ENCODE peak calls at places on chromosomes 16 and 17, in six cellular contexts. L is neural progenitor cell, Z is hepatocyte, Y is stomach, G is endodermal cell, K is fibroblast of lung. H is an unnamed sample.

GRCh38 chr16:30472328-30472942 is at the start of gene ITGAL:
- DNase-seq in K (no peak), G (no peak), Z (no peak), L (no peak), Y (peak; percentile 56), H (peak; percentile 81)

GRCh38 chr17:14228903-14229302 is 7.8 kb downstream of the CDRT15 start:
- DNase-seq in Z (no peak), Y (no peak), K (no peak), L (no peak), G (no peak), H (no peak)

GRCh38 chr17:27155866-27156265 is 138.0 kb upstream of the WSB1 start:
- DNase-seq in G (no peak), K (no peak), L (no peak), Z (no peak), Y (no peak), H (peak; percentile 4)

GRCh38 chr17:82399601-82400101 is 18.5 kb upstream of the HEXD start:
- DNase-seq in K (no peak), L (no peak), Y (no peak), G (no peak), Z (no peak), H (no peak)

GRCh38 chr16:14423344-14423743 is 206.7 kb downstream of the PARN start:
- DNase-seq in Z (no peak), K (peak; percentile 20), Y (no peak), G (no peak), L (no peak), H (no peak)

GRCh38 chr17:1787301-1787902 is 25.5 kb downstream of the SERPINF1 start:
- DNase-seq in G (no peak), K (peak; percentile 95), Y (peak; percentile 43), L (no peak), Z (peak; percentile 91), H (no peak)

GRCh38 chr16:30615358-30616076 is 5.3 kb upstream of the ZNF689 start:
- DNase-seq in L (peak; percentile 81), G (peak; percentile 96), K (no peak), Y (peak; percentile 79), Z (peak; percentile 45), H (peak; percentile 58)

GRCh38 chr16:77574867-77575619 is 140.2 kb upstream of the ADAMTS18 start:
- DNase-seq in K (no peak), L (no peak), G (no peak), Y (no peak), Z (peak; percentile 32), H (no peak)

GRCh38 chr17:53032861-53033271 is 789.9 kb upstream of the KIF2B start:
- DNase-seq in Y (no peak), G (peak; percentile 91), K (peak; percentile 12), L (peak; percentile 87), Z (peak; percentile 89), H (no peak)

GRCh38 chr16:15532825-15533224 is 98.4 kb downstream of the BMERB1 start:
- DNase-seq in Y (no peak), G (no peak), Z (no peak), K (no peak), L (no peak), H (no peak)

GRCh38 chr17:81518785-81519283 is 6.2 kb upstream of the ACTG1 start:
- DNase-seq in L (peak; percentile 48), Z (peak; percentile 81), K (no peak), G (peak; percentile 85), Y (peak; percentile 70), H (peak; percentile 74)

GRCh38 chr17:4786111-4786491 is at the start of gene VMO1:
- DNase-seq in K (no peak), Z (no peak), G (peak; percentile 77), L (peak; percentile 45), Y (no peak), H (no peak)

GRCh38 chr17:73643012-73643845 is 1.0 kb downstream of the SDK2 start:
- DNase-seq in Y (peak; percentile 17), Z (peak; percentile 46), L (peak; percentile 71), G (peak; percentile 90), K (peak; percentile 4), H (no peak)
- H3K27me3 ChIP-seq in Y (peaks cover 94% of the 10 kb centered on the region), Z (peaks cover 76% of the 10 kb centered on the region), L (peaks cover 16% of the 10 kb centered on the region), G (peaks cover 74% of the 10 kb centered on the region), K (peaks cover 5% of the 10 kb centered on the region), H (peaks cover 6% of the 10 kb centered on the region)

GRCh38 chr17:77833769-77834168 is 124.7 kb upstream of the TNRC6C start:
- DNase-seq in K (no peak), Y (no peak), G (no peak), L (no peak), Z (no peak), H (no peak)

GRCh38 chr17:77830816-77831490 is 127.5 kb upstream of the TNRC6C start:
- DNase-seq in Y (no peak), K (no peak), G (peak; percentile 50), L (no peak), Z (no peak), H (no peak)

GRCh38 chr17:77831497-77832179 is 126.9 kb upstream of the TNRC6C start:
- DNase-seq in Z (no peak), L (peak; percentile 49), G (no peak), Y (no peak), K (peak; percentile 87), H (no peak)

GRCh38 chr17:77829871-77830799 is 128.4 kb upstream of the TNRC6C start:
- DNase-seq in Z (peak; percentile 58), K (peak; percentile 86), L (peak; percentile 72), G (peak; percentile 58), Y (no peak), H (no peak)

GRCh38 chr17:77832180-77832560 is 126.3 kb upstream of the TNRC6C start:
- DNase-seq in G (no peak), Z (no peak), K (peak; percentile 23), L (no peak), Y (no peak), H (no peak)
- TF ChIP-seq CTCF in G (no peak), Z (no peak), K (no peak), L (no peak), Y (no peak), H (no peak)

GRCh38 chr17:50805486-50805885 is 29.9 kb upstream of the WFIKKN2 start:
- DNase-seq in Y (no peak), L (no peak), Z (no peak), G (no peak), K (no peak), H (no peak)

GRCh38 chr17:50800196-50800700 is 32.9 kb upstream of the ANKRD40CL start:
- DNase-seq in Z (no peak), Y (no peak), K (no peak), G (no peak), L (no peak), H (no peak)

GRCh38 chr17:50803676-50804075 is 31.7 kb upstream of the WFIKKN2 start:
- DNase-seq in Y (no peak), L (no peak), Z (no peak), G (no peak), K (no peak), H (no peak)

GRCh38 chr17:50806141-50806643 is 29.2 kb upstream of the WFIKKN2 start:
- DNase-seq in Y (peak; percentile 44), K (no peak), G (peak; percentile 86), L (peak; percentile 42), Z (no peak), H (no peak)

DNA sequence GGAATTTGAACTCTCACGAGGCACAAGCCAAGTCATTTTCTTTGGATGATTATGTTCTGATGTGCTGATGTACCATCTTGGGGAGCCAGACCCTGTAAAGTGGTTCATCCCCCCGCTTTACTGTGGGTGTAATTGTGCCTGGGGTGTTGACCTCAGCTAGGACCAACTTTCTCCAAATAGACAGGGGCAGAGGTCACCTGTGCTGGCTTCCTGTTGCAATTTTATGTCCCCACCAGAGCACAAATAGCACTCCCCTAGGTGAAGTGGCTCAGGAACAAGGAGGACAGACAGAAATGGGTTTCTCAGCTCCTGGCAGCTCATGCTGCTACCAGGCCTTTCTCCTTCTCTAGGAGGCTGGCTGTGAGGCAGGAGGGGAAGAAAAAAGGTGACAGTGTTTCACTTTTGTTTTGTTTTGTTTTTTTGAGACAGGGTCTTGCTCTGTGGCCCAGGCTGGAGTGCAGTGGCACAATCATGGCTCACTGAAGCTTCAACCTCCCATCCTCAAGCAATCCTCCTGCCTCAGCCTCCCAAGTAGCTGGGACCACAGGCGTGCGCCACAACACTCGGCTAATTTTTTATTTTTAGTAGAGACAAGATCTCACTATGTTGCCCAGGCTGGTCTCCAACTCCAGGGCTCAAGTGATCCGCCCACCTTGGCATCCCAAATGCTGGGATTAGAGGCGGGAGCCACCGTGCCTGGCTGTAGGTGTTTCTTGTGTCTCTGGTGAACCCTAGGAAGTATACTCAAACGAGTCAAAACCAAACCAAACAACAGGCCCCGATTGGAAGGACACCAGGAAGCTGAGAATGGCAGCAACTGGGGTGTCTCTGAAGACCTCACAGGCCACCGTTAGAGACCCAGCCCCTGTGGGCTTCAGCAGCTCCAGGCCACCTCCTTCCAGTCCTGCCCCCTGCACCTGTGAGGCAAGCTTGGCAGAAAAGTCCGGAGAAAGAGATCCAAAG is 32.5 kb upstream of the WFIKKN2 start:
- DNase-seq in G (no peak), L (no peak), K (no peak), Z (no peak), Y (no peak), H (no peak)
- H3K4me3 ChIP-seq in G (no peak overlapping the region), L (no peak overlapping the region), K (no peak overlapping the region), Z (no peak overlapping the region), Y (no peak overlapping the region), H (no peak overlapping the region)

GRCh38 chr17:8014558-8014850 is 12.1 kb downstream of the GUCY2D start:
- DNase-seq in G (no peak), K (no peak), L (no peak), Y (no peak), Z (no peak), H (no peak)

GRCh38 chr17:8013731-8014557 is 11.5 kb downstream of the GUCY2D start:
- DNase-seq in G (no peak), Z (no peak), K (no peak), L (no peak), Y (no peak), H (no peak)

GRCh38 chr17:8015236-8015956 is 13.0 kb downstream of the GUCY2D start:
- DNase-seq in Y (no peak), G (no peak), K (no peak), L (no peak), Z (no peak), H (no peak)

GRCh38 chr17:8016632-8017424 is 14.4 kb downstream of the GUCY2D start:
- DNase-seq in K (no peak), L (peak; percentile 80), G (peak; percentile 97), Z (peak; percentile 82), Y (peak; percentile 68), H (no peak)

DNA sequence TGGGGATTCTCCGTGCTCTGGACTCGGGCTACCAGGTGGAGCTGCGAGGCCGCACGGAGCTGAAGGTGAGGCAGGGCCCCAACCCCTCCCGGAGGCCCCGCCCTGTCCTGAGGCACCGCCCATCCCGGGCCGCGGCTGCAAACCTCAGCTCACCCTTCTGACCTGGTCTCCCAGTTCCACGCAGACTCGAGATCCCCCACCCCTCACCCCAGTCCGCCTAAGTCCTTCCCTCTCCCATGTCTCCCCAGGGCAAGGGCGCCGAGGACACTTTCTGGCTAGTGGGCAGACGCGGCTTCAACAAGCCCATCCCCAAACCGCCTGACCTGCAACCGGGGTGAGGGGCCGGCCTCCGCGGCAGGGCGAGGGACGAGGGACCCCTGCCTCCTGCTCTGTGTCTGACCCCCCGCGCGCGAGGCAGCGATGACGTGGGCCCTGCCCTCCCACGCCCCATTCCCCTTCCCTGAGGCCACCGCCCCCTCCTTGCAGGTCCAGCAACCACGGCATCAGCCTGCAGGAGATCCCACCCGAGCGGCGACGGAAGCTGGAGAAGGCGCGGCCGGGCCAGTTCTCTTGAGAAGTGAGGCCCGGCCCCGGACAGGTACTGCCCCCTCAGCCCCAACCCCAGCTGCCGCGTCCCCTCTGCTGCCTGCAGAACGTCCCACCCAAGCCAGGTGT is 13.7 kb downstream of the GUCY2D start:
- DNase-seq in L (peak; percentile 52), Y (peak; percentile 66), Z (peak; percentile 76), K (peak; percentile 15), G (peak; percentile 89), H (no peak)
- H3K27me3 ChIP-seq in L (peaks cover 44% of the 10 kb centered on the region), Y (peaks cover 57% of the 10 kb centered on the region), Z (no peaks in the 10 kb centered on the region), K (peaks cover 18% of the 10 kb centered on the region), G (peaks cover 42% of the 10 kb centered on the region), H (peaks cover 4% of the 10 kb centered on the region)